ENCODE peak calls at places on chromosomes 6 and 20, in five cellular contexts. W, T, G, Q and O are unnamed samples.

GRCh38 chr20:48620486-48621255 is 207.1 kb downstream of the PREX1 start:
- DNase-seq in W (peak; percentile 95), T (peak; percentile 91), G (peak; percentile 87), Q (peak; percentile 90), O (peak; percentile 94)

GRCh38 chr6:163955131-163955530 is 540.6 kb downstream of the QKI start:
- DNase-seq in W (no peak), T (no peak), G (no peak), Q (peak; percentile 2), O (no peak)

GRCh38 chr6:79947191-79948173 is at the start of gene ELOVL4:
- DNase-seq in W (peak; percentile 90), T (peak; percentile 28), G (peak; percentile 43), Q (peak; percentile 82), O (peak; percentile 80)

GRCh38 chr20:34990231-34990630 is 34.6 kb downstream of the MYH7B start:
- DNase-seq in W (no peak), T (peak; percentile 20), G (no peak), Q (no peak), O (no peak)

GRCh38 chr6:163415176-163415619 is 680 bp downstream of the QKI start:
- DNase-seq in W (peak; percentile 84), T (peak; percentile 47), G (no peak), Q (peak; percentile 22), O (no peak)

GRCh38 chr6:158907931-158908330 is 88.8 kb upstream of the EZR start:
- DNase-seq in W (peak; percentile 26), T (no peak), G (no peak), Q (no peak), O (no peak)

GRCh38 chr20:48192109-48192508 is 406.8 kb upstream of the SULF2 start:
- DNase-seq in W (no peak), T (no peak), G (no peak), Q (no peak), O (no peak)

GRCh38 chr20:57999465-58000111 is 228.9 kb downstream of the ANKRD60 start:
- DNase-seq in W (no peak), T (no peak), G (peak; percentile 38), Q (no peak), O (no peak)

GRCh38 chr20:34240121-34240520 is 1.1 kb upstream of the ASIP start:
- DNase-seq in W (no peak), T (no peak), G (no peak), Q (no peak), O (peak; percentile 16)

GRCh38 chr20:49993301-49993751 is 10.5 kb downstream of the SNAI1 start:
- DNase-seq in W (peak; percentile 87), T (no peak), G (no peak), Q (no peak), O (no peak)

GRCh38 chr20:62219101-62219991 is 732 bp downstream of the HRH3 start:
- DNase-seq in W (no peak), T (no peak), G (no peak), Q (no peak), O (no peak)

GRCh38 chr6:7087491-7087979 is 20.2 kb upstream of the RREB1 start:
- DNase-seq in W (no peak), T (no peak), G (no peak), Q (no peak), O (no peak)

GRCh38 chr6:15400572-15401004 is 154.7 kb downstream of the JARID2 start:
- DNase-seq in W (peak; percentile 86), T (peak; percentile 62), G (peak; percentile 78), Q (no peak), O (no peak)

GRCh38 chr6:125169058-125169457 is 15.5 kb downstream of the TPD52L1 start:
- DNase-seq in W (no peak), T (peak; percentile 71), G (no peak), Q (peak; percentile 22), O (no peak)

GRCh38 chr20:25584905-25585704 is at the start of gene NINL:
- DNase-seq in W (peak; percentile 87), T (peak; percentile 58), G (peak; percentile 48), Q (peak; percentile 38), O (peak; percentile 88)

GRCh38 chr6:83707829-83708545 is 914 bp downstream of the SNAP91 start:
- DNase-seq in W (no peak), T (no peak), G (no peak), Q (no peak), O (peak; percentile 67)

GRCh38 chr20:20463933-20464374 is 96.0 kb downstream of the INSM1 start:
- DNase-seq in W (no peak), T (no peak), G (no peak), Q (no peak), O (no peak)

GRCh38 chr6:9126845-9127560 is 691.7 kb upstream of the SLC35B3 start:
- DNase-seq in W (no peak), T (peak; percentile 48), G (no peak), Q (peak; percentile 90), O (no peak)

GRCh38 chr6:49540614-49541013 is 9.9 kb upstream of the C6orf141 start:
- DNase-seq in W (no peak), T (no peak), G (no peak), Q (no peak), O (no peak)

GRCh38 chr6:49570474-49571079 is 20.1 kb downstream of the C6orf141 start:
- DNase-seq in W (no peak), T (no peak), G (no peak), Q (peak; percentile 30), O (no peak)

GRCh38 chr20:2946988-2947961 is 74.0 kb downstream of the PTPRA start:
- DNase-seq in W (no peak), T (no peak), G (no peak), Q (no peak), O (no peak)

GRCh38 chr6:166419268-166419667 is 36.5 kb upstream of the MPC1 start:
- DNase-seq in W (peak; percentile 76), T (no peak), G (no peak), Q (peak; percentile 43), O (no peak)

GRCh38 chr20:15703171-15703911 is 869.9 kb downstream of the KIF16B start:
- DNase-seq in W (no peak), T (no peak), G (no peak), Q (peak; percentile 85), O (no peak)

GRCh38 chr20:4730782-4731181 is 9.1 kb downstream of the PRND start:
- DNase-seq in W (no peak), T (no peak), G (peak; percentile 44), Q (peak; percentile 20), O (no peak)

GRCh38 chr6:41177695-41178094 is 14.8 kb upstream of the TREM2 start:
- DNase-seq in W (no peak), T (no peak), G (no peak), Q (no peak), O (no peak)

GRCh38 chr6:41185991-41186675 is 14.8 kb downstream of the TREML2 start:
- DNase-seq in W (no peak), T (no peak), G (no peak), Q (no peak), O (no peak)

GRCh38 chr6:41184761-41185160 is 16.2 kb downstream of the TREML2 start:
- DNase-seq in W (no peak), T (no peak), G (no peak), Q (no peak), O (no peak)

GRCh38 chr6:41181566-41181965 is 18.6 kb upstream of the TREM2 start:
- DNase-seq in W (no peak), T (no peak), G (no peak), Q (no peak), O (no peak)

DNA sequence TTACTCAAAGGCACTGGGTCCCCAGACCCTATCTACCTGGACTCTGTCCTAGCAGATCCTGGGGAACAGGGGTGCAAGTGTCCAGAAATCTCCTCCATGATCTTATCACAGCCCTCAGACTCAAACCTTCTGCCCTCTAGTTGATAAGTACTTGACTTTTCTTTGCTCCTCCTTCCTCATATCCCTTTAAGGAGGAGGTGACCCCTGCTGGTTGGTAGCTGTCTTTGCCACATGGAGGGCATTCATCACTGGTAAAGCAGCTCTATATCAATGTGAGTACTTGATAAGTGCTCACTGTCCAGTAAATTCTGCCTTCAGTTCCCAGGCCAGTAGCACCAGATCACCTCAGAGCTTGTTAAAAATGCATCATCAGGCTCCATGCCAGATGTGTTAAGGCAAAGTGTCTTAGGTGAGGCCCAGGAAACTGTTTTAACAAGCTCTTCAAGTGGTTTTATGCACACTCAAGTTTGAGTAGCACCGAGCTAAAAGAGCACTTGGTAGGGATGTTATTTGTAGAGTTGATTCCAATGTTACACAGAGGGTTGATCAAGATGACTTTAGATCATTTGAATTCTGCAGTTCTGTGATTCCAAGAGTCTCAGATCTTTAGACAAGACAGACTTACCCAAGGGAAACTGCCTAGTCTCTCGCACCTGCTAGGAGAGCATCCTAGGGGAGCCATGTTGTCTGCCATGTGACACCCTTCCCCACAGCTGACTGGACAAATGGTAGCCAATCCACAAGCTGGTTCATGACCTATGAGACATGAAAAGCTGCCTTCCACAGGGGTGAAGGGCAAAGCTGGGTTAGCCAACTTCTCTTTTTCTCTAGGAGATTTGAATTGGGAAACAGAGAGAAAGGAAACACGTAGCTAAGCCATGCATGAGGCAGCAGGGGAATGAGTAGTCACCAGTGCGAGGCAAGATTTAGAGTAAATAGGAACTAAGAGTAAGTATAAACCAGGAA is 18.6 kb downstream of the TREML2 start:
- DNase-seq in W (no peak), T (peak; percentile 31), G (no peak), Q (peak; percentile 70), O (no peak)
- TF ChIP-seq CTCF in W (no peak), T (peak; percentile 43), G (peak; percentile 46), Q (peak; percentile 56), O (peak; percentile 70)

GRCh38 chr6:28866342-28867077 is 57.3 kb downstream of the TRIM27 start:
- DNase-seq in W (peak; percentile 93), T (peak; percentile 46), G (peak; percentile 54), Q (no peak), O (peak; percentile 83)

GRCh38 chr6:28862077-28862476 is 61.7 kb downstream of the TRIM27 start:
- DNase-seq in W (no peak), T (no peak), G (no peak), Q (no peak), O (no peak)

GRCh38 chr6:28863607-28864320 is 60.0 kb downstream of the TRIM27 start:
- DNase-seq in W (peak; percentile 92), T (peak; percentile 86), G (peak; percentile 62), Q (peak; percentile 81), O (peak; percentile 87)

GRCh38 chr6:28867078-28867414 is 56.7 kb downstream of the TRIM27 start:
- DNase-seq in W (no peak), T (no peak), G (no peak), Q (no peak), O (no peak)

DNA sequence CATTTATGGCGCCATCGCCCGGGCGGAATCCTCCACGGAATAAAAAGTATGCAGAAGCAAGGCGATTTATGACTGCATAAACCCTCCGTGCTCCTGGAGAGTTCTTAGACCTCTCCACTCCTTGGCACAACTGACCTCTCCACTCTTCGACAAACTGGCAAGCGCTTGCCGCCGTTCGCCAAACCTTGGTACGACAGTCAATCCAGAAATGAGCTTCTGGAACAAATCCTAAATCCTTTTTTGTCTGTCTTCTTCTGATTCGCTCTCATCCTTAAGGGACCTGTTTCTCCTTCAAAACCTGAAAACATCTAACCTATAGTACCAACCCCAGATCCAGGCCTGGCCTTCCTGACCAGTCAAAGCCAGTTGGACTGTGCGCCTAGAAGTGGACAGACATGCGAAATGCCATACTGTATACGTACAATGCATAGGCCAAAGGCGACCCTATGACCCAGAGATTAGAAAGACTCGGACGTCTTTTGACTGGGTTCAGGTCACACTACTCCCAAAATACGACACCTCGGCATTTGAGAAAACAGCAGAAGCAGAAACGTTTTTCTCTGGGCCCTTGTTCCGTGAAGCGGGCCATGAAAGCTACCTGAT is 59.4 kb downstream of the TRIM27 start:
- DNase-seq in W (no peak), T (no peak), G (peak; percentile 35), Q (no peak), O (no peak)
- TF ChIP-seq CTCF in W (no peak), T (no peak), G (peak; percentile 20), Q (no peak), O (no peak)

GRCh38 chr6:121110733-121111132 is 223.5 kb downstream of the TBC1D32 start:
- DNase-seq in W (no peak), T (no peak), G (no peak), Q (no peak), O (no peak)
- TF ChIP-seq CTCF in W (no peak), T (no peak), G (no peak), Q (no peak), O (no peak)

GRCh38 chr20:51767018-51767866 is 948 bp downstream of the ATP9A start:
- DNase-seq in W (peak; percentile 89), T (peak; percentile 67), G (peak; percentile 49), Q (peak; percentile 88), O (peak; percentile 85)
- TF ChIP-seq CTCF in W (no peak), T (peak; percentile 34), G (peak; percentile 30), Q (peak; percentile 19), O (peak; percentile 74)